ENCODE peak calls at places on chromosome 2, in ten cellular contexts. C is ascending aorta, V is adrenal gland, T is AG10803, Z is body of pancreas, M is foreskin fibroblast, B is GM23338, F is PC-3, Y is fibroblast of mammary gland, W is GM06990. G is an unnamed sample.

GRCh38 chr2:83633435-83633834 is 825.6 kb downstream of the SUCLG1 start:
- DNase-seq in C (no peak), V (no peak), T (peak), Z (no peak), M (no peak), B (no peak), F (no peak), Y (no peak), W (no peak), G (no peak)

GRCh38 chr2:178187861-178188260 is 6.5 kb upstream of the OSBPL6 start:
- DNase-seq in C (no peak), V (no peak), T (no peak), Z (no peak), M (no peak), B (no peak), F (no peak), Y (no peak), W (no peak), G (no peak)

GRCh38 chr2:63856302-63856600 is 14.6 kb downstream of the UGP2 start:
- DNase-seq in C (no peak), V (no peak), T (peak), Z (no peak), M (no peak), B (no peak), F (no peak), Y (no peak), W (no peak), G (no peak)

GRCh38 chr2:33116799-33117198 is 170.0 kb downstream of the LTBP1 start:
- DNase-seq in C (no peak), V (no peak), T (no peak), Z (no peak), M (no peak), B (no peak), F (no peak), Y (no peak), W (no peak), G (no peak)

GRCh38 chr2:19359021-19359357 is 566 bp upstream of the OSR1 start:
- DNase-seq in C (no peak), V (no peak), T (no peak), Z (no peak), M (no peak), B (no peak), F (no peak), Y (no peak), W (no peak), G (no peak)

GRCh38 chr2:88263861-88264260 is 93.7 kb downstream of the THNSL2 start:
- DNase-seq in C (no peak), V (peak), T (no peak), Z (no peak), M (no peak), B (no peak), F (no peak), Y (no peak), W (no peak), G (no peak)

GRCh38 chr2:181771355-181771754 is 91.0 kb upstream of the NEUROD1 start:
- DNase-seq in C (no peak), V (no peak), T (peak), Z (no peak), M (no peak), B (no peak), F (no peak), Y (no peak), W (no peak), G (no peak)

GRCh38 chr2:221202431-221202830 is 369.7 kb downstream of the EPHA4 start:
- DNase-seq in C (no peak), V (no peak), T (no peak), Z (no peak), M (no peak), B (no peak), F (no peak), Y (no peak), W (no peak), G (no peak)

GRCh38 chr2:6080837-6081541 is 388.8 kb downstream of the SOX11 start:
- DNase-seq in C (no peak), V (no peak), T (no peak), Z (peak), M (no peak), B (no peak), F (no peak), Y (no peak), W (no peak), G (no peak)

GRCh38 chr2:196592912-196593881 is 46.3 kb upstream of the CCDC150 start:
- DNase-seq in C (no peak), V (peak), T (peak), Z (peak), M (peak), B (peak), F (peak), Y (peak), W (peak), G (peak)

GRCh38 chr2:212994976-212995375 is 156.4 kb downstream of the IKZF2 start:
- DNase-seq in C (no peak), V (no peak), T (no peak), Z (no peak), M (peak), B (no peak), F (peak), Y (peak), W (no peak), G (no peak)

GRCh38 chr2:20614201-20615045 is 36.5 kb downstream of the HS1BP3 start:
- DNase-seq in C (peak), V (no peak), T (peak), Z (peak), M (peak), B (peak), F (peak), Y (peak), W (no peak), G (no peak)

GRCh38 chr2:151182396-151182795 is 79.3 kb downstream of the RBM43 start:
- DNase-seq in C (no peak), V (no peak), T (no peak), Z (no peak), M (no peak), B (no peak), F (no peak), Y (no peak), W (no peak), G (no peak)

GRCh38 chr2:10868465-10869314 is 43.0 kb upstream of the KCNF1 start:
- DNase-seq in C (no peak), V (no peak), T (peak), Z (no peak), M (peak), B (no peak), F (peak), Y (no peak), W (no peak), G (no peak)

GRCh38 chr2:122180972-122181371 is 425.5 kb downstream of the TSN start:
- DNase-seq in C (no peak), V (no peak), T (no peak), Z (no peak), M (no peak), B (no peak), F (no peak), Y (peak), W (no peak), G (no peak)

GRCh38 chr2:162579986-162580385 is 236.1 kb downstream of the GCA start:
- DNase-seq in C (no peak), V (no peak), T (no peak), Z (no peak), M (no peak), B (peak), F (no peak), Y (no peak), W (no peak), G (no peak)

GRCh38 chr2:168758970-168759820 is 43.2 kb upstream of the NOSTRIN start:
- DNase-seq in C (no peak), V (peak), T (peak), Z (peak), M (peak), B (peak), F (peak), Y (peak), W (no peak), G (peak)

GRCh38 chr2:19358242-19359020 is at the start of gene OSR1:
- DNase-seq in C (peak), V (peak), T (peak), Z (peak), M (peak), B (peak), F (peak), Y (peak), W (no peak), G (peak)

GRCh38 chr2:41933585-41934322 is 114.1 kb upstream of the PKDCC start:
- DNase-seq in C (peak), V (peak), T (peak), Z (no peak), M (peak), B (no peak), F (peak), Y (peak), W (no peak), G (no peak)

GRCh38 chr2:165018207-165018606 is 62.9 kb upstream of the SLC38A11 start:
- DNase-seq in C (no peak), V (no peak), T (no peak), Z (no peak), M (peak), B (peak), F (no peak), Y (no peak), W (no peak), G (no peak)

GRCh38 chr2:31398881-31399280 is 15.7 kb downstream of the XDH start:
- DNase-seq in C (no peak), V (no peak), T (no peak), Z (no peak), M (no peak), B (no peak), F (peak), Y (no peak), W (no peak), G (no peak)

GRCh38 chr2:147485210-147485851 is 359.5 kb upstream of the ACVR2A start:
- DNase-seq in C (no peak), V (no peak), T (no peak), Z (no peak), M (no peak), B (peak), F (peak), Y (no peak), W (no peak), G (no peak)

GRCh38 chr2:177264209-177264538 is 353 bp downstream of the NFE2L2 start:
- DNase-seq in C (peak), V (peak), T (peak), Z (peak), M (peak), B (no peak), F (peak), Y (peak), W (no peak), G (no peak)

GRCh38 chr2:150295544-150295943 is 191.9 kb downstream of the RND3 start:
- DNase-seq in C (no peak), V (no peak), T (no peak), Z (no peak), M (no peak), B (no peak), F (peak), Y (no peak), W (no peak), G (no peak)

GRCh38 chr2:154623819-154624218 is 74.7 kb upstream of the KCNJ3 start:
- DNase-seq in C (peak), V (peak), T (peak), Z (peak), M (peak), B (peak), F (peak), Y (peak), W (no peak), G (peak)

GRCh38 chr2:70828914-70829824 is 6.4 kb downstream of the CD207 start:
- DNase-seq in C (no peak), V (peak), T (peak), Z (no peak), M (peak), B (no peak), F (no peak), Y (peak), W (no peak), G (no peak)

GRCh38 chr2:186645999-186646398 is 47.9 kb upstream of the FAM171B start:
- DNase-seq in C (no peak), V (no peak), T (no peak), Z (no peak), M (peak), B (no peak), F (no peak), Y (peak), W (no peak), G (no peak)

GRCh38 chr2:147033046-147033445 is 811.8 kb upstream of the ACVR2A start:
- DNase-seq in C (no peak), V (no peak), T (no peak), Z (no peak), M (peak), B (no peak), F (peak), Y (peak), W (no peak), G (no peak)

GRCh38 chr2:203830294-203831055 is 37.1 kb upstream of the CTLA4 start:
- DNase-seq in C (no peak), V (no peak), T (no peak), Z (no peak), M (no peak), B (no peak), F (no peak), Y (no peak), W (no peak), G (no peak)

GRCh38 chr2:70527447-70528080 is 26.1 kb downstream of the TGFA start:
- DNase-seq in C (no peak), V (no peak), T (no peak), Z (no peak), M (no peak), B (no peak), F (no peak), Y (no peak), W (no peak), G (no peak)

GRCh38 chr2:215727507-215728503 is 285.5 kb downstream of the MREG start:
- DNase-seq in C (no peak), V (no peak), T (peak), Z (no peak), M (peak), B (no peak), F (peak), Y (peak), W (no peak), G (no peak)

DNA sequence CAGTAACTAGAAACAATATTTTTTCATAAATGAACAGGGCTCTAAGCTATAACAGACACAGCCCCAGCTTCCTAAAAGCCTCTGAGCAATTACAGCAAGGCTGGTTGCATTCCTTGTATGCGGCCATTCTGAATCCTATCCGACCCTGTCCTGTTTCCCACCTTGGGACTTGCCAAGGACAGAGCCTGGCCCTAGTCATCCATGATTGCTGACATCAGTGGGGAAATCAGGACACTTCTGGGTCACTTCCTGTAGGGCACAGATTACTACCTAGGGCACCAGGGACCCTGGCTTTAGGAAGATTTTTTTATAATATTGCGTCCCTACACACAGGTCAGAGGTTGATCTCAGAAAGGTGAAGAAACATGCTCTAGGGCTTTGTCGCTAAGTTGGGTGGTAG is 5.6 kb downstream of the TMEM177 start:
- DNase-seq in C (no peak), V (peak), T (no peak), Z (no peak), M (no peak), B (no peak), F (no peak), Y (no peak), W (no peak), G (no peak)
- TF ChIP-seq CTCF in C (no peak), V (no peak), T (no peak), Z (no peak), M (no peak), B (no peak), F (no peak), Y (no peak), W (no peak), G (no peak)

GRCh38 chr2:72027426-72028161 is 120.1 kb downstream of the CYP26B1 start:
- DNase-seq in C (peak), V (no peak), T (peak), Z (no peak), M (peak), B (no peak), F (peak), Y (peak), W (no peak), G (no peak)
- TF ChIP-seq CTCF in C (no peak), V (no peak), T (no peak), Z (no peak), M (no peak), B (no peak), F (no peak), Y (no peak), W (no peak), G (no peak)

GRCh38 chr2:232793271-232793670 is 16.9 kb upstream of the KCNJ13 start:
- DNase-seq in C (no peak), V (no peak), T (no peak), Z (no peak), M (no peak), B (no peak), F (no peak), Y (no peak), W (no peak), G (no peak)
- TF ChIP-seq CTCF in C (no peak), V (no peak), T (no peak), Z (no peak), M (no peak), B (no peak), F (no peak), Y (no peak), W (no peak), G (no peak)

GRCh38 chr2:222582931-222583330 is 73.0 kb downstream of the FARSB start:
- DNase-seq in C (no peak), V (no peak), T (no peak), Z (no peak), M (no peak), B (peak), F (peak), Y (peak), W (no peak), G (no peak)
- TF ChIP-seq CTCF in C (no peak), V (peak), T (peak), Z (no peak), M (peak), B (peak), F (peak), Y (peak), W (peak), G (no peak)

GRCh38 chr2:201116115-201116958 is at the start of gene CFLAR:
- DNase-seq in C (peak), V (peak), T (peak), Z (peak), M (peak), B (peak), F (peak), Y (peak), W (peak), G (peak)

GRCh38 chr2:201118121-201118956 is 2.4 kb downstream of the CFLAR start:
- DNase-seq in C (peak), V (peak), T (peak), Z (peak), M (peak), B (peak), F (peak), Y (peak), W (peak), G (peak)

GRCh38 chr2:201118957-201119848 is 3.2 kb downstream of the CFLAR start:
- DNase-seq in C (no peak), V (no peak), T (peak), Z (no peak), M (peak), B (peak), F (peak), Y (peak), W (no peak), G (no peak)

GRCh38 chr2:201114846-201115245 is 1.1 kb upstream of the CFLAR start:
- DNase-seq in C (no peak), V (no peak), T (peak), Z (no peak), M (peak), B (no peak), F (peak), Y (no peak), W (no peak), G (no peak)

GRCh38 chr2:201116959-201117734 is 1.2 kb downstream of the CFLAR start:
- DNase-seq in C (peak), V (peak), T (peak), Z (peak), M (peak), B (peak), F (peak), Y (peak), W (peak), G (peak)
- TF ChIP-seq CTCF in C (peak), V (peak), T (peak), Z (no peak), M (peak), B (peak), F (peak), Y (peak), W (no peak), G (peak)

GRCh38 chr2:240856151-240856980 is 12.3 kb upstream of the AGXT start:
- DNase-seq in C (no peak), V (no peak), T (no peak), Z (no peak), M (peak), B (peak), F (no peak), Y (no peak), W (no peak), G (no peak)
- TF ChIP-seq CTCF in C (no peak), V (no peak), T (peak), Z (no peak), M (peak), B (peak), F (peak), Y (peak), W (peak), G (no peak)

G was measured in GM20000.